ENCODE peak calls at places on chromosomes 3 and 15, in five cellular contexts. One of them, this sample, is unnamed.

GRCh38 chr15:64877435-64877834 is 34.3 kb upstream of the ANKDD1A start:
- DNase-seq in NCI-H1092: no peak
- DNase-seq in astrocyte: no peak
- DNase-seq in GM06990: no peak
- DNase-seq in GM13976: no peak
- DNase-seq in this sample: no peak

GRCh38 chr3:171825222-171825828 is 15.0 kb upstream of the PLD1 start:
- DNase-seq in GM06990: no peak
- DNase-seq in NCI-H1092: no peak
- DNase-seq in astrocyte: peak; percentile 88
- DNase-seq in GM13976: no peak
- DNase-seq in this sample: no peak

GRCh38 chr3:46228259-46229222 is 13.7 kb upstream of the CCR3 start:
- DNase-seq in astrocyte: peak; percentile 2
- DNase-seq in GM13976: no peak
- DNase-seq in GM06990: no peak
- DNase-seq in NCI-H1092: no peak
- DNase-seq in this sample: no peak

GRCh38 chr15:82810061-82810862 is 834 bp downstream of the WHAMM start:
- DNase-seq in GM06990: peak; percentile 68
- DNase-seq in astrocyte: peak; percentile 34
- DNase-seq in NCI-H1092: no peak
- DNase-seq in GM13976: no peak
- DNase-seq in this sample: no peak

GRCh38 chr3:38067508-38068233 is 28.7 kb downstream of the DLEC1 start:
- DNase-seq in astrocyte: no peak
- DNase-seq in GM13976: no peak
- DNase-seq in GM06990: no peak
- DNase-seq in NCI-H1092: no peak
- DNase-seq in this sample: no peak

GRCh38 chr3:174355505-174355904 is 503.6 kb upstream of the NAALADL2 start:
- DNase-seq in GM13976: no peak
- DNase-seq in astrocyte: no peak
- DNase-seq in NCI-H1092: peak; percentile 20
- DNase-seq in GM06990: no peak
- DNase-seq in this sample: no peak

GRCh38 chr15:62503451-62503850 is 338.4 kb upstream of the C2CD4B start:
- DNase-seq in NCI-H1092: no peak
- DNase-seq in astrocyte: no peak
- DNase-seq in GM06990: no peak
- DNase-seq in GM13976: no peak
- DNase-seq in this sample: no peak

GRCh38 chr3:9255976-9256375 is 6.5 kb upstream of the SRGAP3 start:
- DNase-seq in GM06990: no peak
- DNase-seq in NCI-H1092: no peak
- DNase-seq in astrocyte: no peak
- DNase-seq in GM13976: no peak
- DNase-seq in this sample: no peak

GRCh38 chr3:139269984-139270383 is 73.8 kb upstream of the MRPS22 start:
- DNase-seq in GM13976: no peak
- DNase-seq in astrocyte: no peak
- DNase-seq in NCI-H1092: no peak
- DNase-seq in GM06990: no peak
- DNase-seq in this sample: no peak

GRCh38 chr15:63917588-63918316 is 84.0 kb upstream of the HERC1 start:
- DNase-seq in NCI-H1092: no peak
- DNase-seq in astrocyte: no peak
- DNase-seq in GM13976: no peak
- DNase-seq in GM06990: no peak
- DNase-seq in this sample: no peak

GRCh38 chr3:49707113-49707480 is 12.4 kb downstream of the AMIGO3 start:
- DNase-seq in GM13976: no peak
- DNase-seq in NCI-H1092: no peak
- DNase-seq in GM06990: no peak
- DNase-seq in astrocyte: peak; percentile 24
- DNase-seq in this sample: no peak

GRCh38 chr15:75348563-75349350 is 1.9 kb downstream of the NEIL1 start:
- DNase-seq in GM13976: peak; percentile 43
- DNase-seq in GM06990: no peak
- DNase-seq in NCI-H1092: no peak
- DNase-seq in astrocyte: no peak
- DNase-seq in this sample: no peak

GRCh38 chr3:42340466-42340865 is 69.9 kb downstream of the LYZL4 start:
- DNase-seq in GM13976: no peak
- DNase-seq in GM06990: no peak
- DNase-seq in astrocyte: no peak
- DNase-seq in NCI-H1092: no peak
- DNase-seq in this sample: no peak

GRCh38 chr3:5520237-5520636 is 332.7 kb downstream of the EDEM1 start:
- DNase-seq in GM13976: no peak
- DNase-seq in NCI-H1092: no peak
- DNase-seq in astrocyte: no peak
- DNase-seq in GM06990: no peak
- DNase-seq in this sample: no peak